ENCODE peak calls at places on chromosome 5, in nine cellular contexts. V is tibial nerve; Y is GM23338; S is HEK293T; T is activated CD8-positive, alpha-beta memory T cell treated with anti-CD3 and anti-CD28 coated beads, Interleukin-2, amount 50 U/mL, for 4 hours; J is heart right ventricle; F is bronchial epithelial cell; N is GM04504; R is RCC 7860. P is an unnamed sample.

GRCh38 chr5:1270933-1271914 is 23.6 kb downstream of the TERT start:
- DNase-seq in V (no peak), Y (no peak), S (no peak), T (no peak), J (no peak), F (no peak), N (no peak), R (no peak), P (no peak)

GRCh38 chr5:157772077-157772613 is 28.6 kb downstream of the LSM11 start:
- DNase-seq in V (no peak), Y (no peak), S (no peak), T (no peak), J (no peak), F (no peak), N (no peak), R (no peak), P (no peak)

GRCh38 chr5:95283761-95284511 is 958 bp downstream of the MCTP1 start:
- DNase-seq in V (no peak), Y (peak; percentile 79), S (peak; percentile 54), T (peak; percentile 14), J (peak; percentile 25), F (no peak), N (no peak), R (no peak), P (peak; percentile 27)

GRCh38 chr5:56692359-56693219 is 122.8 kb upstream of the MAP3K1 start:
- DNase-seq in V (no peak), Y (no peak), S (no peak), T (no peak), J (no peak), F (no peak), N (no peak), R (no peak), P (no peak)

GRCh38 chr5:80656425-80656824 is 1.6 kb upstream of the DHFR start:
- DNase-seq in V (no peak), Y (peak; percentile 33), S (no peak), T (no peak), J (no peak), F (no peak), N (no peak), R (no peak), P (no peak)

GRCh38 chr5:150058480-150059126 is 27.8 kb downstream of the CSF1R start:
- DNase-seq in V (no peak), Y (no peak), S (no peak), T (no peak), J (no peak), F (peak; percentile 74), N (peak; percentile 90), R (peak; percentile 91), P (peak; percentile 81)

GRCh38 chr5:103894882-103895281 is 332.3 kb upstream of the NUDT12 start:
- DNase-seq in V (no peak), Y (peak; percentile 50), S (no peak), T (no peak), J (no peak), F (no peak), N (peak; percentile 32), R (no peak), P (no peak)

GRCh38 chr5:103849934-103850333 is 287.3 kb upstream of the NUDT12 start:
- DNase-seq in V (no peak), Y (no peak), S (no peak), T (no peak), J (no peak), F (peak; percentile 95), N (peak; percentile 84), R (peak; percentile 96), P (peak; percentile 98)

GRCh38 chr5:106865279-106865678 is 805.5 kb downstream of the EFNA5 start:
- DNase-seq in V (no peak), Y (no peak), S (no peak), T (no peak), J (no peak), F (no peak), N (no peak), R (no peak), P (no peak)

GRCh38 chr5:76332102-76332501 is 71.0 kb upstream of the IQGAP2 start:
- DNase-seq in V (no peak), Y (no peak), S (no peak), T (no peak), J (no peak), F (no peak), N (no peak), R (no peak), P (no peak)

GRCh38 chr5:73783823-73784222 is 157.8 kb downstream of the ARHGEF28 start:
- DNase-seq in V (no peak), Y (no peak), S (no peak), T (no peak), J (no peak), F (peak; percentile 46), N (no peak), R (no peak), P (peak; percentile 35)

GRCh38 chr5:140145818-140146522 is 20.2 kb downstream of the IGIP start:
- DNase-seq in V (peak; percentile 37), Y (peak; percentile 80), S (no peak), T (peak; percentile 59), J (peak; percentile 82), F (peak; percentile 37), N (peak; percentile 48), R (no peak), P (peak; percentile 35)

GRCh38 chr5:32419791-32420190 is 24.7 kb downstream of the ZFR start:
- DNase-seq in V (no peak), Y (no peak), S (no peak), T (no peak), J (no peak), F (no peak), N (no peak), R (no peak), P (no peak)

GRCh38 chr5:4879693-4880303 is 260.3 kb upstream of the ADAMTS16 start:
- DNase-seq in V (peak; percentile 79), Y (peak; percentile 74), S (peak; percentile 68), T (no peak), J (peak; percentile 69), F (peak; percentile 50), N (peak; percentile 43), R (peak; percentile 64), P (peak; percentile 88)

GRCh38 chr5:14672508-14673394 is 8.2 kb downstream of the OTULIN start:
- DNase-seq in V (no peak), Y (peak; percentile 30), S (no peak), T (no peak), J (no peak), F (peak; percentile 56), N (no peak), R (no peak), P (no peak)

GRCh38 chr5:103373576-103374472 is 115.3 kb downstream of the MACIR start:
- DNase-seq in V (no peak), Y (no peak), S (no peak), T (no peak), J (no peak), F (peak; percentile 14), N (no peak), R (no peak), P (no peak)

P was measured in PC-3.